ENCODE peak calls at places on chromosomes 6 and 20, in five cellular contexts. E is neural progenitor cell, R is neuronal stem cell, T is IMR-90, X is H1. M is an unnamed sample.

GRCh38 chr20:2751868-2752630 is 48.4 kb downstream of the CPXM1 start:
- DNase-seq in E (peak; percentile 59), X (no peak), T (no peak), R (no peak), M (peak; percentile 67)

GRCh38 chr20:53735536-53736050 is 142.0 kb upstream of the ZNF217 start:
- DNase-seq in X (no peak), T (peak; percentile 92), R (no peak), E (no peak), M (peak; percentile 91)

GRCh38 chr6:134358320-134358719 is 40.4 kb upstream of the SGK1 start:
- DNase-seq in X (no peak), R (no peak), E (no peak), T (peak; percentile 85), M (peak; percentile 42)

GRCh38 chr6:32337166-32337805 is 34.4 kb downstream of the TSBP1 start:
- DNase-seq in X (no peak), E (no peak), R (no peak), T (no peak), M (no peak)

GRCh38 chr6:167757291-167757690 is 69.4 kb upstream of the AFDN start:
- DNase-seq in T (no peak), R (no peak), X (no peak), E (no peak), M (no peak)

GRCh38 chr6:89411019-89411268 is 1.1 kb downstream of the RRAGD start:
- DNase-seq in T (no peak), R (no peak), X (no peak), E (no peak), M (peak; percentile 13)

GRCh38 chr6:78810698-78811097 is 56.7 kb upstream of the IRAK1BP1 start:
- DNase-seq in X (no peak), E (no peak), R (no peak), T (peak; percentile 31), M (peak; percentile 36)

GRCh38 chr20:57880155-57880648 is 170.4 kb upstream of the PMEPA1 start:
- DNase-seq in E (no peak), T (no peak), R (no peak), X (no peak), M (peak; percentile 95)

GRCh38 chr20:62651285-62652021 is 9.2 kb downstream of the SLCO4A1 start:
- DNase-seq in T (peak; percentile 49), E (no peak), X (no peak), R (no peak), M (no peak)

GRCh38 chr20:17616480-17617211 is 46.8 kb downstream of the DSTN start:
- DNase-seq in T (no peak), X (no peak), E (no peak), R (no peak), M (no peak)

GRCh38 chr6:6806793-6807518 is 218.4 kb downstream of the LY86 start:
- DNase-seq in X (no peak), T (no peak), R (no peak), E (no peak), M (no peak)

GRCh38 chr6:154868143-154868594 is 126.9 kb upstream of the TIAM2 start:
- DNase-seq in X (no peak), E (peak; percentile 78), R (peak; percentile 54), T (peak; percentile 76), M (peak; percentile 76)

GRCh38 chr6:43699564-43700186 is 12.1 kb upstream of the MRPS18A start:
- DNase-seq in R (no peak), T (peak; percentile 68), E (no peak), X (no peak), M (peak; percentile 65)

GRCh38 chr6:2471474-2471873 is 226.1 kb upstream of the GMDS start:
- DNase-seq in T (no peak), E (peak; percentile 7), X (no peak), R (no peak), M (no peak)

GRCh38 chr20:48877299-48877698 is 44.2 kb upstream of the ARFGEF2 start:
- DNase-seq in X (no peak), T (no peak), R (no peak), E (no peak), M (no peak)

DNA sequence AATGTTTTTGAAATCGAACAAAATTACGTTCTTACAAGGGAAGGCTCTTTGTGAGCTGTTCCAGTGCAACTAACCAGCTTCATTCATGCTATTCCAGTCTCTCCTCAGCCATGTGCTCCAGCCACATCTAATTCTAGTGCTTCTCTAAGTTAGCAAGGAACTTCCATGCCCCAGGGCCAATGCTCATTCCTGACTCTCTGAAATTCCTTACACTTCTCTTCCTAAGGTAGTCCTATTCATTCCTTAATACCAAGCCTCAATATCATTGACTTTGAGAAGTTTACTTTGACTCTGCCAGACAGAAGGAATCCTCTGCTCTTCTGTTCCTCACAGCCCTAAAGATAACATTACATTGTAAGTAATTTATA is 135.7 kb upstream of the BACH2 start:
- DNase-seq in T (no peak), X (no peak), R (no peak), E (no peak), M (no peak)
- H3K9me3 ChIP-seq in T (no peaks in the 10 kb centered on the region), X (no peaks in the 10 kb centered on the region), R (peaks cover 18% of the 10 kb centered on the region), E (peaks cover 15% of the 10 kb centered on the region), M (peaks cover 23% of the 10 kb centered on the region)

DNA sequence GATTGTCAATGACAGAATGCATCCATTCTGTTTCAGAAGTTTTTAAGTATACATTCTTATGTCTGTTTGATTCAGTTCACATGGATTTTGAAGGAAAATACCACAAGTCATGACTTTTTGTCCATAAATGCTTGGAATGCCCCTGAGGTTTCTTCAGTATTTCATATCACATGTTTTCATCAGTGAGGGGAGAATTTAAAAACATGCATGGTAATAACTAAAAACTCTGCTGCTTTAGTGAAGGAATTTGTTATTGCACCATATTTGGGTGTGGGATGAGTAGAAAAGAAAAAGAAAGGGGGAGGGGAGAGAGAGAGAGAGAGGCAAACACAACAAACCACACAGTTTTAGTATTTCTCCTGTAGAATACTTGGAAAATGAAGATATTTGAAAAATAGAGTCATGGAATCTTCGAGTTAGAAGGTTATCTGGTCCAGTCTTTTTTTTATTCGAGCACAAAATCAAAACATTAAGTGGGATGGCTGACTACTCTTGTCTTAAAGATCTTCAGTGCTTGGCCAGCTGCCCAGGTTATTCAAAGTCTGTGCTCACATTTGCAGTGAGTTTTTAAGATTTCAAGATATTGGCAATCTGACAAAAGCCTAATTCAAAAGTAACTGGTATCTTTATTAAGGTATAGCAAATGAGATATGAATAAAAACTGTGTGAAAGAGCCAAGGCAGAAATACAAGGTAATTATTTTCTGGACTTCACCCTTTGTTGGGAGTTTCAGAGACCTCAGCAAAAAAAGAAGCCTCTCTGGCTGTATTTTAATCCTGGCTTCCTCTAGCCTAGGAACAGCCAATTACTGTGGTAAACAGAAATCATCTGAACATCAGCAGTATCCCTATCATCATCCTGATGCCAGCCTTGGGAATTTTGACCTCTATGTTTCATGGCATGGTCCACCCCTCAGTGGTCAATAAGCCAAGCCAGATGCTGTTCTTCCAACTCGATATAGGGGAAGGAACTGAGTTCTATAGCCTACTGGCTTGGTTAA is 687.9 kb upstream of the CITED2 start:
- DNase-seq in T (peak; percentile 96), E (no peak), R (no peak), X (no peak), M (peak; percentile 95)
- H3K9ac ChIP-seq in T (peak overlapping the region; percentile 67), E (no peak overlapping the region), R (no peak overlapping the region), X (no peak overlapping the region), M (peak overlapping the region; percentile 89)

GRCh38 chr6:343226-343935 is 48.2 kb upstream of the IRF4 start:
- DNase-seq in E (no peak), R (no peak), X (no peak), T (no peak), M (no peak)
- H3K9me3 ChIP-seq in E (peaks cover 4% of the 10 kb centered on the region), R (no peaks in the 10 kb centered on the region), X (peaks cover 75% of the 10 kb centered on the region), T (no peaks in the 10 kb centered on the region), M (no peaks in the 10 kb centered on the region)

GRCh38 chr6:113073611-113074191 is 726.6 kb downstream of the RFPL4B start:
- DNase-seq in R (no peak), X (no peak), E (no peak), T (peak; percentile 74), M (peak; percentile 74)
- H3K9ac ChIP-seq in R (no peak overlapping the region), X (no peak overlapping the region), E (no peak overlapping the region), T (no peak overlapping the region), M (peak overlapping the region; percentile 14)

GRCh38 chr6:53557005-53557715 is 12.3 kb upstream of the GCLC start:
- DNase-seq in R (no peak), E (no peak), T (no peak), X (no peak), M (no peak)
- H3K9me3 ChIP-seq in R (no peaks in the 10 kb centered on the region), E (peaks cover 43% of the 10 kb centered on the region), T (peaks cover 4% of the 10 kb centered on the region), X (peaks cover 10% of the 10 kb centered on the region), M (peaks cover 23% of the 10 kb centered on the region)

GRCh38 chr6:16712250-16712930 is 48.9 kb downstream of the ATXN1 start:
- DNase-seq in X (no peak), R (no peak), E (no peak), T (no peak), M (peak; percentile 59)
- H3K9ac ChIP-seq in X (no peak overlapping the region), R (no peak overlapping the region), E (no peak overlapping the region), T (peak overlapping the region; percentile 27), M (peak overlapping the region; percentile 70)